ENCODE peak calls at places on chromosomes 16 and 17, in four cellular contexts. Z, W, Q and G are unnamed samples.

GRCh38 chr17:62626719-62627218 is 701 bp upstream of the MRC2 start:
- DNase-seq in Q (peak), W (no peak), Z (peak), G (no peak)

GRCh38 chr16:27355610-27356009 is 41.8 kb downstream of the IL4R start:
- DNase-seq in Q (no peak), Z (no peak), W (no peak), G (peak)

GRCh38 chr17:33922971-33923370 is 332.1 kb upstream of the CCL2 start:
- DNase-seq in Q (no peak), W (no peak), Z (no peak), G (no peak)

GRCh38 chr16:11410382-11411058 is 65.3 kb downstream of the RMI2 start:
- DNase-seq in Q (no peak), W (no peak), Z (no peak), G (no peak)

GRCh38 chr17:2101448-2102257 is 46.8 kb downstream of the HIC1 start:
- DNase-seq in Q (no peak), W (peak), Z (no peak), G (peak)

GRCh38 chr17:73103661-73104335 is 11.3 kb upstream of the SLC39A11 start:
- DNase-seq in W (no peak), Q (no peak), Z (no peak), G (no peak)

GRCh38 chr17:68909066-68909465 is 46.1 kb downstream of the ABCA8 start:
- DNase-seq in Z (no peak), Q (peak), W (peak), G (no peak)

GRCh38 chr16:22165508-22166285 is 3.4 kb downstream of the SDR42E2 start:
- DNase-seq in W (no peak), Z (no peak), Q (no peak), G (no peak)

GRCh38 chr17:18950944-18951905 is 740 bp upstream of the SLC5A10 start:
- DNase-seq in W (no peak), Q (no peak), Z (peak), G (no peak)

GRCh38 chr16:11439216-11439615 is 94.0 kb downstream of the RMI2 start:
- DNase-seq in W (no peak), Z (no peak), Q (no peak), G (no peak)

GRCh38 chr17:13425390-13425789 is 176.3 kb downstream of the HS3ST3A1 start:
- DNase-seq in Q (no peak), W (no peak), Z (no peak), G (no peak)

GRCh38 chr16:31253642-31254045 is 6.1 kb upstream of the ITGAM start:
- DNase-seq in Q (no peak), W (no peak), Z (peak), G (no peak)

DNA sequence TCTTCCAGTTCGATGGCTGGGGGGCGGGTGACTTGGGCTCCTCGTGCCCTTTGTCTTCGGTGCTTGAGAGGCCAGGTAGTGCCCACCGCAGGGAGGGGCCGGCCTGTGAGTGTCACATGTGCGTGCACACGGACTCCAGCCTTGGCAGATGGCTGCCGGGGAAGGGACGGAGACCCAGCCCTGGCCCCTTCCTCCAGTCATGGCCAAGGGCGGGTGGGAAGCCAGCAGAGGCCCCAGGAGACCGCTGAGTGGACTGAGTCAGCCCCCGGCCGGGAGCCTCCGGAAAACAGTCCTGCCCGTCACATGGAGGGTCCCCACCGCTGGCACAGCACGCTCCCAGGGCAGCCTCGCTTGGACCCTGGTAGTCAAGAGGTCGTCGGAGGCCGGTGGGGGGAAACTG is 4.2 kb downstream of the GLIS2 start:
- DNase-seq in Q (no peak), W (no peak), Z (no peak), G (no peak)
- H3K27ac ChIP-seq in Q (no peak), W (no peak), Z (no peak), G (no peak)

DNA sequence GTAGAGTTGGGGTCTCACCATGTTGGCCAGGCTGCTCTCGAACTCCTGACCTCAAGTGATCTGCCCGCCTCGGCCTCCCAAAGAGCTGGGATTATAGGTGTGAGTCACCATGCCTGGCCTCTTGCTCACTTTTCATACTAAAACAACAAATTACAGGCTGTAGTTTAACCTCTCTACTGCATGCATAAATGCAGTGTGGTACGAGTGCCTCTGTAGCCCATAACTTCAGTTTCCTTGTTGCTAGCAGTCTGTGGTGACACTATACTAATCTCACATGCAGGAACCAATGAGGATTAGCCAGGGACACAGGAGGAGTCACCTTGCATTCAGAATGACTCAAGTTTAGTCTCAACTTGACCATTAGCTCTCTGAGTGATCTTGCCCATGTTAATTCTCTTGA is 20.1 kb downstream of the HMOX2 start:
- DNase-seq in Z (no peak), W (no peak), Q (peak), G (no peak)
- H3K27ac ChIP-seq in Z (no peak), W (peak), Q (peak), G (no peak)

GRCh38 chr16:81939164-81940067 is 71.9 kb downstream of the SDR42E1 start:
- DNase-seq in W (no peak), Q (no peak), Z (no peak), G (no peak)

GRCh38 chr16:81937305-81938038 is 73.8 kb downstream of the SDR42E1 start:
- DNase-seq in Z (no peak), Q (no peak), W (no peak), G (no peak)

GRCh38 chr16:81936209-81936608 is 75.1 kb downstream of the SDR42E1 start:
- DNase-seq in Z (no peak), Q (no peak), W (no peak), G (no peak)

GRCh38 chr16:81940781-81941560 is 70.3 kb downstream of the SDR42E1 start:
- DNase-seq in Q (peak), Z (peak), W (peak), G (peak)

GRCh38 chr16:81938331-81939163 is 72.7 kb downstream of the SDR42E1 start:
- DNase-seq in W (no peak), Q (no peak), Z (no peak), G (no peak)
- H3K27ac ChIP-seq in W (no peak), Q (no peak), Z (no peak), G (no peak)

DNA sequence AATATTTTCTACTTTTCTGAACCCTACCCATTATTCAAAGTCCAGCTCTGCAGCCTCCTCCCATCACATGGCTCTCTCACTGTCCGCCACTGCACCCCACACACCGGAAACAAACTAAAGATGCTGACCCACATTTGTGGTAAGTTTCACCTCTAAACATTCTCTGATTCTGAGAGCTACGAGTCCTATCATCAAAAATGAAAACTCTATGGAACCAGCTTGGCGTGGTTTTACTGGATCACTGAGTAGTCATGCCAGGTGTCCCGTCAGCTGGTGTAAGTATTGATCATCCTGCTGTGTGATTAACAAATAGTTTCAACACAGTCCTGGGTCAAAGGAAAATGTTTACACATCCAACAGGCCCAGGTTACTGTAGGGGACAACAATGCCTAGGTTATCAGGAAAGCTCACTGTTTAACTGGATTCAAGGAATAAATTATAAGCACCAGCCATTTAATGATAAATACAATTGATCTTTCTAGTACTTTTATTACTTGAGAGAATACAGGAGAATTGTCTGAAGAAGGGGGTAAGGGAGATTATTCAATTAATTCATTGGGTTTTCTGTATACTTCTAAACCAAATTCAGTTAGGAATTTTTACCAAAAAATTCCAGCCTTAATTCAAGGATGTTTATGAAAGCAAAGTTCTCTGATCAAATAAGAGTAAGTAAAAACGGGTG is 33.9 kb downstream of the CYTH1 start:
- DNase-seq in Q (no peak), W (no peak), Z (no peak), G (peak)
- H3K27ac ChIP-seq in Q (no peak), W (peak), Z (no peak), G (peak)

GRCh38 chr16:86922311-86922710 is 344.0 kb downstream of the FOXL1 start:
- DNase-seq in Q (no peak), Z (no peak), W (no peak), G (no peak)

GRCh38 chr16:86924537-86924936 is 346.2 kb downstream of the FOXL1 start:
- DNase-seq in W (no peak), Q (peak), Z (no peak), G (no peak)

GRCh38 chr16:86921289-86921688 is 342.9 kb downstream of the FOXL1 start:
- DNase-seq in Z (no peak), W (no peak), Q (no peak), G (no peak)

GRCh38 chr16:86925067-86925791 is 346.9 kb downstream of the FOXL1 start:
- DNase-seq in W (no peak), Q (no peak), Z (peak), G (no peak)

GRCh38 chr16:86923656-86924055 is 345.3 kb downstream of the FOXL1 start:
- DNase-seq in Z (no peak), Q (no peak), W (no peak), G (no peak)
- H3K27ac ChIP-seq in Z (no peak), Q (no peak), W (no peak), G (no peak)

GRCh38 chr17:17413215-17413792 is 63.5 kb upstream of the MED9 start:
- DNase-seq in Z (no peak), W (no peak), Q (no peak), G (no peak)

GRCh38 chr17:17412331-17412730 is 64.5 kb upstream of the MED9 start:
- DNase-seq in Q (peak), W (peak), Z (no peak), G (no peak)

GRCh38 chr17:17415006-17415405 is 61.8 kb upstream of the MED9 start:
- DNase-seq in Z (no peak), Q (peak), W (no peak), G (no peak)

GRCh38 chr17:17414316-17414937 is 62.4 kb upstream of the MED9 start:
- DNase-seq in Z (no peak), Q (peak), W (no peak), G (no peak)

GRCh38 chr17:17413821-17414220 is 63.0 kb upstream of the MED9 start:
- DNase-seq in Z (no peak), W (no peak), Q (no peak), G (no peak)
- H3K27ac ChIP-seq in Z (no peak), W (peak), Q (peak), G (no peak)

DNA sequence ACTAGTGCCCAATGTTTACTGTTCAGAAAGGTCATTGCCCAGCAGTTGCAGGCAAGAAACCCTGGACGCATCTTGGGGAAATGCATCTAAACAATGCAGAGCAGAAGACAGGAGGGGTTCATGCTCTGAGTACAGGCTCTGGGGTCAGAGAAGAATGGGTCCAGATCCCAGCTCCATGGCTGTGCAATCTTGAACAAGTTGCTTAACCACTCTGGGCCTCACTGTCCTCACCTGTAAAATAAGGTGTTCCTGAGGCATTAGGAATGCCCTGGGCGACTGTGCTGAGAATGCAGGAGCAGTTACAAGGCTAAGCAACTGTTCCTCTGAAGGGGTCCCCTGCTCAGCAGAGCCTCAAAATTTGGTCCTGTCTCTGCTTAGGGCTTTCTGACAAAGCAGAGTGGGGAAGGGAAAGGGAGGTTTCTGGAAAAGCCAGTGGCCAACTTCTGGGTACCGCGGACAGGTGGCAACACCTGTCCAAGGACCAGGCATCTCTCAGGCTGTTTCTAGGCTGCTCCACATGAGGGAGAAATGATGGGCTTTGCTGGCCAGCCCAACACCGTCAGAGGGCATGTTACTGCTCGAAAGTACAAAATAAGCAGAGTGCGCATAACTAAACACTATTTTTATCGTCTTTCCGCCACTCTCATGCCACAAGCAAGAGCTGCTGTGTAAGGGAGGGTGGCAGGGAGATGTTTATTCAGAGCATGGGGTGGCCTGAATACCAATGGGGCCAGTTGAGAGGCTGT is 176.8 kb downstream of the XYLT1 start:
- DNase-seq in Q (no peak), W (no peak), Z (no peak), G (no peak)
- H3K27ac ChIP-seq in Q (no peak), W (no peak), Z (no peak), G (no peak)